ENCODE peak calls at places on chromosomes 12 and 14, in six cellular contexts. C is AG09319; V is SIG-M5; X is trophoblast cell; Q is T-helper 1 cell; K is stimulated activated CD8-positive, alpha-beta memory T cell treated with anti-CD3 and anti-CD28 coated beads, Interleukin-4, amount 100 ng/mL, for 1 hour. F is an unnamed sample.

GRCh38 chr12:38586652-38587219 is 270.2 kb downstream of the ALG10B start:
- DNase-seq in C (no peak), V (no peak), X (no peak), Q (no peak), K (no peak), F (no peak)

GRCh38 chr12:32483499-32483898 is 84.1 kb downstream of the FGD4 start:
- DNase-seq in C (no peak), V (no peak), X (no peak), Q (no peak), K (no peak), F (no peak)

GRCh38 chr12:65430571-65431306 is 152.3 kb downstream of the MSRB3 start:
- DNase-seq in C (no peak), V (no peak), X (no peak), Q (no peak), K (no peak), F (no peak)

GRCh38 chr12:1013618-1014489 is 22.8 kb downstream of the ERC1 start:
- DNase-seq in C (no peak), V (no peak), X (peak; percentile 23), Q (no peak), K (no peak), F (no peak)

GRCh38 chr14:32933623-32933942 is 5.1 kb upstream of the NPAS3 start:
- DNase-seq in C (no peak), V (no peak), X (no peak), Q (no peak), K (no peak), F (no peak)

GRCh38 chr14:68283378-68284123 is 464.0 kb downstream of the RAD51B start:
- DNase-seq in C (no peak), V (no peak), X (no peak), Q (peak; percentile 12), K (peak; percentile 46), F (no peak)

GRCh38 chr14:91418387-91419043 is 895 bp upstream of the CCDC88C start:
- DNase-seq in C (no peak), V (no peak), X (peak; percentile 89), Q (peak; percentile 52), K (peak; percentile 71), F (peak; percentile 90)

GRCh38 chr12:101086490-101086889 is 123.5 kb downstream of the SLC5A8 start:
- DNase-seq in C (no peak), V (no peak), X (no peak), Q (no peak), K (no peak), F (no peak)

GRCh38 chr12:75725505-75726120 is 214.2 kb upstream of the KRR1 start:
- DNase-seq in C (no peak), V (no peak), X (no peak), Q (no peak), K (no peak), F (no peak)

GRCh38 chr14:65377576-65377975 is 35.0 kb upstream of the FUT8 start:
- DNase-seq in C (no peak), V (no peak), X (no peak), Q (no peak), K (no peak), F (no peak)

GRCh38 chr14:64733321-64733720 is 29.1 kb downstream of the PLEKHG3 start:
- DNase-seq in C (no peak), V (no peak), X (no peak), Q (no peak), K (no peak), F (no peak)

GRCh38 chr12:48015954-48016353 is 11.7 kb upstream of the COL2A1 start:
- DNase-seq in C (no peak), V (no peak), X (no peak), Q (no peak), K (no peak), F (no peak)

GRCh38 chr14:74558655-74559054 is 53.4 kb downstream of the LTBP2 start:
- DNase-seq in C (no peak), V (no peak), X (no peak), Q (no peak), K (no peak), F (peak; percentile 65)

GRCh38 chr14:87081004-87081403 is 912.0 kb downstream of the GALC start:
- DNase-seq in C (no peak), V (no peak), X (no peak), Q (no peak), K (no peak), F (no peak)

GRCh38 chr14:67619446-67620216 is at the start of gene ARG2:
- DNase-seq in C (peak; percentile 71), V (peak; percentile 18), X (peak; percentile 100), Q (peak; percentile 96), K (peak; percentile 95), F (peak; percentile 98)

GRCh38 chr14:103156733-103157411 is 33.6 kb downstream of the TNFAIP2 start:
- DNase-seq in C (no peak), V (no peak), X (no peak), Q (no peak), K (no peak), F (no peak)

GRCh38 chr14:105322791-105323556 is 8.4 kb downstream of the PACS2 start:
- DNase-seq in C (no peak), V (no peak), X (no peak), Q (no peak), K (no peak), F (no peak)

GRCh38 chr14:75223664-75224154 is 47.3 kb upstream of the TMED10 start:
- DNase-seq in C (no peak), V (no peak), X (no peak), Q (no peak), K (no peak), F (peak; percentile 70)

GRCh38 chr12:116672842-116673516 is 64.9 kb downstream of the SPRING1 start:
- DNase-seq in C (no peak), V (no peak), X (no peak), Q (no peak), K (no peak), F (no peak)

GRCh38 chr12:32765906-32766305 is 10.2 kb upstream of the YARS2 start:
- DNase-seq in C (peak; percentile 54), V (no peak), X (no peak), Q (no peak), K (no peak), F (no peak)

GRCh38 chr12:130538343-130539095 is 177.6 kb downstream of the RIMBP2 start:
- DNase-seq in C (no peak), V (no peak), X (no peak), Q (no peak), K (no peak), F (no peak)

GRCh38 chr12:77938301-77938700 is 107.6 kb downstream of the NAV3 start:
- DNase-seq in C (no peak), V (no peak), X (no peak), Q (no peak), K (no peak), F (no peak)

GRCh38 chr12:6281081-6281809 is 29.2 kb upstream of the PLEKHG6 start:
- DNase-seq in C (no peak), V (no peak), X (no peak), Q (no peak), K (no peak), F (peak; percentile 48)

GRCh38 chr12:16726879-16727278 is 120.9 kb upstream of the LMO3 start:
- DNase-seq in C (no peak), V (no peak), X (no peak), Q (no peak), K (no peak), F (no peak)

GRCh38 chr12:50285253-50285652 is 1.9 kb upstream of the LIMA1 start:
- DNase-seq in C (no peak), V (no peak), X (no peak), Q (no peak), K (no peak), F (no peak)

GRCh38 chr12:85794551-85794950 is 41.7 kb downstream of the RASSF9 start:
- DNase-seq in C (no peak), V (no peak), X (no peak), Q (no peak), K (no peak), F (no peak)

F was measured in aorta.